ENCODE peak calls at places on chromosomes 16 and 17, in seven cellular contexts. O is GM04504; Y is effector memory CD4-positive, alpha-beta T cell; Q is left colon; T is cardiac fibroblast; W is caudate nucleus; H is NCI-H510A treated with DMSO at 0.1 percent for 48 hours. V is an unnamed sample.

GRCh38 chr17:75845058-75845711 is 981 bp upstream of the UNC13D start:
- DNase-seq in W (no peak), T (peak), Y (no peak), H (peak), O (no peak), Q (peak), V (peak)

GRCh38 chr17:7336240-7337175 is at the start of gene ACAP1:
- DNase-seq in Y (peak), O (no peak), T (no peak), H (no peak), Q (peak), W (no peak), V (peak)

GRCh38 chr16:84110527-84110926 is 6.2 kb downstream of the MBTPS1 start:
- DNase-seq in O (no peak), H (no peak), Q (no peak), Y (no peak), T (no peak), W (no peak), V (no peak)

GRCh38 chr16:70453891-70454220 is 539 bp upstream of the FCSK start:
- DNase-seq in Q (no peak), H (no peak), O (no peak), W (no peak), Y (no peak), T (no peak), V (no peak)

GRCh38 chr17:44830359-44831269 is 527 bp upstream of the GJC1 start:
- DNase-seq in Y (no peak), W (no peak), H (peak), T (peak), O (no peak), Q (no peak), V (no peak)

GRCh38 chr17:53516643-53517042 is 306.1 kb upstream of the KIF2B start:
- DNase-seq in H (no peak), T (peak), W (no peak), O (no peak), Y (no peak), Q (no peak), V (no peak)

GRCh38 chr17:33526753-33527152 is 233.7 kb upstream of the ASIC2 start:
- DNase-seq in Y (no peak), H (no peak), O (no peak), T (no peak), W (no peak), Q (no peak), V (no peak)

GRCh38 chr17:13544292-13544691 is 57.4 kb downstream of the HS3ST3A1 start:
- DNase-seq in T (peak), Y (no peak), W (no peak), O (peak), Q (peak), H (no peak), V (no peak)

GRCh38 chr16:13856811-13857511 is 63.0 kb upstream of the ERCC4 start:
- DNase-seq in Y (no peak), T (no peak), Q (no peak), H (no peak), W (no peak), O (no peak), V (no peak)

GRCh38 chr17:9003355-9004131 is 17.8 kb upstream of the NTN1 start:
- DNase-seq in Y (no peak), W (no peak), H (no peak), O (no peak), Q (no peak), T (no peak), V (no peak)

GRCh38 chr17:3557768-3558583 is at the start of gene TRPV3:
- DNase-seq in H (no peak), W (no peak), O (no peak), T (peak), Y (peak), Q (no peak), V (peak)

GRCh38 chr17:55735784-55736405 is 13.2 kb upstream of the TMEM100 start:
- DNase-seq in O (no peak), Y (no peak), H (no peak), T (peak), Q (no peak), W (no peak), V (no peak)

GRCh38 chr17:76236603-76237002 is 3.7 kb downstream of the RNF157 start:
- DNase-seq in Y (no peak), T (no peak), W (no peak), H (no peak), O (no peak), Q (no peak), V (no peak)

GRCh38 chr17:62807812-62808575 is at the start of gene MARCHF10:
- DNase-seq in Y (no peak), T (no peak), Q (no peak), O (no peak), H (peak), W (no peak), V (no peak)

GRCh38 chr16:27235055-27235937 is 32.0 kb downstream of the KDM8 start:
- DNase-seq in O (peak), Y (peak), T (peak), Q (peak), H (peak), W (peak), V (peak)

GRCh38 chr16:13111747-13112146 is 210.3 kb downstream of the SHISA9 start:
- DNase-seq in Y (no peak), T (no peak), W (no peak), Q (no peak), H (no peak), O (no peak), V (no peak)

GRCh38 chr16:89164436-89164835 is 7.1 kb upstream of the CDH15 start:
- DNase-seq in O (no peak), H (no peak), Y (no peak), W (no peak), T (no peak), Q (no peak), V (no peak)

GRCh38 chr17:1179635-1180433 is at the start of gene ABR:
- DNase-seq in T (peak), Y (peak), W (no peak), Q (no peak), H (no peak), O (no peak), V (peak)

GRCh38 chr17:29253037-29253436 is 6.4 kb downstream of the CRYBA1 start:
- DNase-seq in T (no peak), W (no peak), Y (no peak), O (no peak), H (no peak), Q (no peak), V (no peak)

GRCh38 chr17:2017274-2017941 is 7.7 kb downstream of the RTN4RL1 start:
- DNase-seq in Y (no peak), T (no peak), O (no peak), W (no peak), Q (no peak), H (no peak), V (no peak)

GRCh38 chr16:85238233-85238647 is 126.0 kb upstream of the CIBAR2 start:
- DNase-seq in Q (peak), T (peak), W (no peak), O (no peak), Y (no peak), H (no peak), V (no peak)

GRCh38 chr17:79811036-79811887 is 14.4 kb upstream of the CBX8 start:
- DNase-seq in Y (no peak), O (no peak), W (no peak), H (peak), Q (no peak), T (no peak), V (no peak)

GRCh38 chr17:83143817-83144231 is 64.4 kb downstream of the METRNL start:
- DNase-seq in O (no peak), T (no peak), H (no peak), W (no peak), Q (no peak), Y (no peak), V (no peak)

GRCh38 chr16:30992381-30992780 is 7.4 kb downstream of the HSD3B7 start:
- DNase-seq in T (no peak), Q (no peak), Y (no peak), O (no peak), W (no peak), H (no peak), V (no peak)